ENCODE peak calls at places on chromosomes 2 and 18, in six cellular contexts. One of them, this sample, is unnamed.

GRCh38 chr18:35110037-35110436 is 68.8 kb downstream of the MAPRE2 start:
- DNase-seq in sigmoid colon: no peak
- DNase-seq in testis: no peak
- DNase-seq in right lobe of liver: no peak
- DNase-seq in A549: no peak
- DNase-seq in stomach: no peak
- DNase-seq in this sample: no peak

GRCh38 chr2:179749210-179749609 is 112.2 kb downstream of the ZNF385B start:
- DNase-seq in testis: no peak
- DNase-seq in A549: no peak
- DNase-seq in stomach: no peak
- DNase-seq in sigmoid colon: no peak
- DNase-seq in right lobe of liver: no peak
- DNase-seq in this sample: no peak

GRCh38 chr18:39223283-39223682 is 1657.7 kb upstream of the CELF4 start:
- DNase-seq in testis: no peak
- DNase-seq in stomach: no peak
- DNase-seq in sigmoid colon: no peak
- DNase-seq in A549: no peak
- DNase-seq in right lobe of liver: no peak
- DNase-seq in this sample: no peak

GRCh38 chr2:53600835-53601234 is 166.8 kb upstream of the CHAC2 start:
- DNase-seq in sigmoid colon: no peak
- DNase-seq in stomach: no peak
- DNase-seq in A549: no peak
- DNase-seq in right lobe of liver: no peak
- DNase-seq in testis: no peak
- DNase-seq in this sample: no peak

GRCh38 chr18:57784034-57784815 is 18.9 kb downstream of the ATP8B1 start:
- DNase-seq in stomach: no peak
- DNase-seq in testis: no peak
- DNase-seq in sigmoid colon: no peak
- DNase-seq in right lobe of liver: no peak
- DNase-seq in A549: no peak
- DNase-seq in this sample: no peak

GRCh38 chr2:197461073-197461472 is 7.7 kb downstream of the COQ10B start:
- DNase-seq in stomach: no peak
- DNase-seq in testis: no peak
- DNase-seq in A549: no peak
- DNase-seq in sigmoid colon: no peak
- DNase-seq in right lobe of liver: no peak
- DNase-seq in this sample: no peak

GRCh38 chr18:59660398-59660797 is 36.8 kb downstream of the CCBE1 start:
- DNase-seq in A549: no peak
- DNase-seq in stomach: no peak
- DNase-seq in testis: no peak
- DNase-seq in sigmoid colon: no peak
- DNase-seq in right lobe of liver: no peak
- DNase-seq in this sample: no peak

GRCh38 chr18:56541340-56541739 is 97.1 kb downstream of the TXNL1 start:
- DNase-seq in stomach: no peak
- DNase-seq in A549: no peak
- DNase-seq in sigmoid colon: no peak
- DNase-seq in testis: no peak
- DNase-seq in right lobe of liver: no peak
- DNase-seq in this sample: no peak

GRCh38 chr2:121965666-121966065 is 210.2 kb downstream of the TSN start:
- DNase-seq in sigmoid colon: no peak
- DNase-seq in right lobe of liver: no peak
- DNase-seq in testis: no peak
- DNase-seq in A549: no peak
- DNase-seq in stomach: no peak
- DNase-seq in this sample: no peak

GRCh38 chr18:37847544-37847943 is 281.9 kb upstream of the CELF4 start:
- DNase-seq in stomach: no peak
- DNase-seq in sigmoid colon: no peak
- DNase-seq in testis: no peak
- DNase-seq in A549: no peak
- DNase-seq in right lobe of liver: no peak
- DNase-seq in this sample: no peak

GRCh38 chr2:217555075-217555876 is 447.5 kb downstream of the TNS1 start:
- DNase-seq in right lobe of liver: no peak
- DNase-seq in A549: no peak
- DNase-seq in stomach: no peak
- DNase-seq in testis: peak; percentile 46
- DNase-seq in sigmoid colon: peak; percentile 73
- DNase-seq in this sample: no peak

GRCh38 chr2:47724221-47724981 is 58.5 kb upstream of the MSH6 start:
- DNase-seq in sigmoid colon: no peak
- DNase-seq in testis: no peak
- DNase-seq in A549: no peak
- DNase-seq in stomach: no peak
- DNase-seq in right lobe of liver: no peak
- DNase-seq in this sample: no peak

GRCh38 chr18:54229660-54230059 is 5.2 kb upstream of the MBD2 start:
- DNase-seq in stomach: no peak
- DNase-seq in A549: no peak
- DNase-seq in testis: no peak
- DNase-seq in sigmoid colon: no peak
- DNase-seq in right lobe of liver: no peak
- DNase-seq in this sample: no peak

GRCh38 chr2:74708296-74708695 is 54.2 kb downstream of the SEMA4F start:
- DNase-seq in right lobe of liver: no peak
- DNase-seq in stomach: no peak
- DNase-seq in sigmoid colon: no peak
- DNase-seq in testis: no peak
- DNase-seq in A549: no peak
- DNase-seq in this sample: no peak

GRCh38 chr2:236164201-236164982 is 3.8 kb downstream of the GBX2 start:
- DNase-seq in right lobe of liver: no peak
- DNase-seq in sigmoid colon: peak; percentile 58
- DNase-seq in stomach: no peak
- DNase-seq in A549: no peak
- DNase-seq in testis: no peak
- DNase-seq in this sample: no peak

GRCh38 chr2:54866868-54867267 is 143.4 kb downstream of the EML6 start:
- DNase-seq in A549: no peak
- DNase-seq in stomach: no peak
- DNase-seq in sigmoid colon: no peak
- DNase-seq in right lobe of liver: no peak
- DNase-seq in testis: no peak
- DNase-seq in this sample: no peak

GRCh38 chr18:3725100-3725499 is 275.1 kb downstream of the TGIF1 start:
- DNase-seq in sigmoid colon: no peak
- DNase-seq in stomach: no peak
- DNase-seq in A549: no peak
- DNase-seq in testis: no peak
- DNase-seq in right lobe of liver: no peak
- DNase-seq in this sample: no peak

DNA sequence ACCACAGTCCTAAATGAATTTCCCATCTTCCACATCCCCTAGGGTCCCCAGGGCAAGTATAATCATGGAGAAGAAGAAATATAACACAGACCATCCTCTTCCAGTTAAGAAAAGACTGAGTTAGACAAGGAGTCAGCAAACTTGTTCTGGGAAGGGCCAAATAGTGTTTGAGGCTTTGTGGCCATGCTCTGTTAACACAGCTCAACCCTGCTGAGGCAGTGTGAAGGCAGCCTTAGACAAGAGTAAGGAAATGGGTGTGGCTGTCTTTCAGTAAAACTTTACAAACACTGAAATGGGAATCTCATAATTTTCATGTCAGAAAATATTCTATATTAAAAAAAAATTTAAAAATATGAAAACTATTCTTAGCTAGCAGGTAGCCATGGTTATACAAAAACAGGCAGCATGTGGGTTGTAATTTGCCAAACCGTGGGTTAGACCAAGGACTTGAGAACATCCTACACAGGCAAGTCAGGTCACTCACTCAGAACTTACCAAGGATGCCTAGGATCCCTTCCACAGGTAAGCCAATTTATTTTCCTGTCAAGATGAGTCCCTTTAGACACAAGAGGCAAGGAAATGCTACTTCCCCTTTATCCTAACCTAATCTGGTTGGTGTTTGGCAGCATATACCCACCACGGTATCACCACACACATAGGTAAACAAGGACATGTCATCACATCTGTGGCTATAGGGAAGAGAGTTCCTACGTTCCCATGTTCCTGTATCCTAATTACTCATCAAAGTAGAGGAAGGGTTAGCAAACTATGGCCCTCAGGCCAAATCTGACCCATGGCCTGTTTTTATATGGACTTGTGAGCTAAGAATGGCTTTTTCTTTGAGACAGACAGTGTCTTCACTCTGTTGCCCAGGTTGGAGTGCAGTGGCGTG is 31.9 kb downstream of the C2orf74 start:
- DNase-seq in sigmoid colon: no peak
- DNase-seq in right lobe of liver: no peak
- DNase-seq in stomach: no peak
- DNase-seq in testis: no peak
- DNase-seq in A549: no peak
- DNase-seq in this sample: no peak
- TF ChIP-seq POLR2A in sigmoid colon: no peak
- TF ChIP-seq POLR2A in right lobe of liver: no peak
- TF ChIP-seq POLR2A in stomach: no peak
- TF ChIP-seq POLR2A in testis: no peak
- TF ChIP-seq POLR2A in A549: no peak
- TF ChIP-seq POLR2A in this sample: no peak

GRCh38 chr2:175999283-175999819 is 2.7 kb downstream of the LNPK start:
- DNase-seq in testis: no peak
- DNase-seq in stomach: no peak
- DNase-seq in right lobe of liver: no peak
- DNase-seq in sigmoid colon: no peak
- DNase-seq in A549: no peak
- DNase-seq in this sample: no peak

GRCh38 chr2:176003958-176004357 is 1.9 kb upstream of the LNPK start:
- DNase-seq in testis: no peak
- DNase-seq in A549: no peak
- DNase-seq in sigmoid colon: no peak
- DNase-seq in stomach: no peak
- DNase-seq in right lobe of liver: no peak
- DNase-seq in this sample: no peak

GRCh38 chr2:176002684-176003225 is 688 bp upstream of the LNPK start:
- DNase-seq in right lobe of liver: no peak
- DNase-seq in A549: peak; percentile 13
- DNase-seq in stomach: no peak
- DNase-seq in sigmoid colon: peak; percentile 71
- DNase-seq in testis: no peak
- DNase-seq in this sample: peak; percentile 20

GRCh38 chr2:176001281-176001902 is 675 bp downstream of the LNPK start:
- DNase-seq in stomach: peak; percentile 29
- DNase-seq in A549: peak; percentile 6
- DNase-seq in right lobe of liver: peak; percentile 62
- DNase-seq in sigmoid colon: peak; percentile 73
- DNase-seq in testis: peak; percentile 67
- DNase-seq in this sample: peak; percentile 28

GRCh38 chr2:176001903-176002683 is at the start of gene LNPK:
- DNase-seq in testis: peak; percentile 94
- DNase-seq in sigmoid colon: peak; percentile 96
- DNase-seq in A549: peak; percentile 87
- DNase-seq in stomach: peak; percentile 94
- DNase-seq in right lobe of liver: peak; percentile 97
- DNase-seq in this sample: peak; percentile 92
- TF ChIP-seq POLR2A in testis: no peak
- TF ChIP-seq POLR2A in sigmoid colon: peak; percentile 93
- TF ChIP-seq POLR2A in A549: peak; percentile 67
- TF ChIP-seq POLR2A in stomach: peak; percentile 30
- TF ChIP-seq POLR2A in right lobe of liver: peak; percentile 94
- TF ChIP-seq POLR2A in this sample: peak; percentile 92

GRCh38 chr2:42794271-42795046 is 2.1 kb upstream of the HAAO start:
- DNase-seq in stomach: no peak
- DNase-seq in sigmoid colon: no peak
- DNase-seq in testis: no peak
- DNase-seq in A549: peak; percentile 63
- DNase-seq in right lobe of liver: peak; percentile 81
- DNase-seq in this sample: no peak
- TF ChIP-seq POLR2A in stomach: no peak
- TF ChIP-seq POLR2A in sigmoid colon: no peak
- TF ChIP-seq POLR2A in testis: no peak
- TF ChIP-seq POLR2A in A549: no peak
- TF ChIP-seq POLR2A in right lobe of liver: peak; percentile 37
- TF ChIP-seq POLR2A in this sample: no peak

DNA sequence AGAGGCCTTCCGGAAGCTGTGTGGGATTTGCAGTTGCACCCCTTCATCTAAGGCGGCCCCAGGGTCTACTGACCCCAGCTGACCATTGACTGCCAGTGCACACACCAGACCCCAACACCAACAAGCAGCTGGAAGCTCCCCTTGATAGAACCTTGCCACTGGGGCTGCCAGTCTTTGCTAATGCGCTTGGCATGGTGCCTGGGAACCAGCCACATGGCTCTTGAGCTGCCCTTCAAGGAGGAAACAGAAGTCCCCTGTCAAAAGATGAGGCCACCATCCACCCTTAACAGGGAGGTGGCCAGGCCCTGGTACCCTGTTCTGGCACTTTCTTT is 8.5 kb downstream of the ALPI start:
- DNase-seq in A549: no peak
- DNase-seq in testis: no peak
- DNase-seq in sigmoid colon: peak; percentile 44
- DNase-seq in stomach: no peak
- DNase-seq in right lobe of liver: no peak
- DNase-seq in this sample: no peak
- TF ChIP-seq POLR2A in A549: no peak
- TF ChIP-seq POLR2A in testis: no peak
- TF ChIP-seq POLR2A in sigmoid colon: no peak
- TF ChIP-seq POLR2A in stomach: no peak
- TF ChIP-seq POLR2A in right lobe of liver: no peak
- TF ChIP-seq POLR2A in this sample: no peak

GRCh38 chr2:211899871-211900482 is 638.6 kb downstream of the ERBB4 start:
- DNase-seq in stomach: no peak
- DNase-seq in sigmoid colon: no peak
- DNase-seq in right lobe of liver: no peak
- DNase-seq in testis: no peak
- DNase-seq in A549: no peak
- DNase-seq in this sample: no peak
- TF ChIP-seq POLR2A in stomach: no peak
- TF ChIP-seq POLR2A in sigmoid colon: no peak
- TF ChIP-seq POLR2A in right lobe of liver: no peak
- TF ChIP-seq POLR2A in testis: no peak
- TF ChIP-seq POLR2A in A549: no peak
- TF ChIP-seq POLR2A in this sample: no peak